ENCODE peak calls at places on chromosomes 1 and 21, in six cellular contexts. V is ACHN, U is HFFc6, O is T-helper 2 cell, D is amniotic stem cell, Q is type B pancreatic cell. G is an unnamed sample.
A peak's percentile ranks its signal among the peaks of the same experiment; 100 is the strongest.

GRCh38 chr1:114448370-114448769 is 62.6 kb downstream of the TRIM33 start:
- DNase-seq in V (no peak), D (no peak), O (no peak), U (no peak), Q (no peak), G (peak; percentile 63)

GRCh38 chr1:153688283-153688682 is 9.8 kb downstream of the NPR1 start:
- DNase-seq in Q (no peak), V (no peak), D (no peak), O (no peak), U (no peak), G (no peak)

GRCh38 chr21:34796518-34797201 is 127.9 kb downstream of the CLIC6 start:
- DNase-seq in D (no peak), U (no peak), Q (no peak), O (no peak), V (no peak), G (no peak)

GRCh38 chr1:58893257-58893869 is 109.5 kb upstream of the JUN start:
- DNase-seq in O (no peak), Q (no peak), D (no peak), U (no peak), V (no peak), G (peak; percentile 79)

GRCh38 chr1:155254714-155255242 is 505 bp downstream of the ENTREP3 start:
- DNase-seq in Q (no peak), O (no peak), U (no peak), D (no peak), V (peak; percentile 41), G (no peak)

GRCh38 chr1:86377341-86377740 is 18.8 kb downstream of the ODF2L start:
- DNase-seq in V (peak; percentile 7), Q (no peak), U (no peak), O (peak; percentile 11), D (no peak), G (no peak)

GRCh38 chr1:101203812-101204540 is 32.8 kb upstream of the S1PR1 start:
- DNase-seq in U (peak; percentile 86), V (no peak), O (no peak), Q (no peak), D (no peak), G (no peak)

GRCh38 chr1:26263212-26263611 is 16.7 kb upstream of the SH3BGRL3 start:
- DNase-seq in Q (no peak), O (no peak), V (no peak), U (no peak), D (no peak), G (no peak)

GRCh38 chr1:31796707-31797106 is 19.1 kb downstream of the SPOCD1 start:
- DNase-seq in Q (peak; percentile 61), U (no peak), O (no peak), V (no peak), D (no peak), G (no peak)

GRCh38 chr1:229368347-229368746 is 25.5 kb upstream of the CCSAP start:
- DNase-seq in D (no peak), O (no peak), Q (no peak), V (no peak), U (no peak), G (no peak)

GRCh38 chr1:41514381-41514780 is 29.9 kb upstream of the EDN2 start:
- DNase-seq in D (no peak), U (no peak), Q (no peak), V (no peak), O (no peak), G (no peak)

GRCh38 chr1:173427146-173428054 is 49.7 kb upstream of the PRDX6 start:
- DNase-seq in Q (no peak), V (no peak), O (no peak), D (no peak), U (no peak), G (no peak)

GRCh38 chr1:22416555-22417454 is 34.8 kb upstream of the ZBTB40 start:
- DNase-seq in U (peak; percentile 52), D (peak; percentile 27), O (peak; percentile 72), V (peak; percentile 68), Q (peak; percentile 90), G (peak; percentile 27)

GRCh38 chr21:21007606-21008005 is 9.4 kb downstream of the NCAM2 start:
- DNase-seq in V (no peak), U (peak; percentile 70), Q (no peak), O (no peak), D (no peak), G (no peak)

GRCh38 chr1:22089787-22090186 is 37.3 kb downstream of the CDC42 start:
- DNase-seq in U (no peak), Q (no peak), V (no peak), D (no peak), O (peak; percentile 31), G (no peak)

GRCh38 chr1:101996830-101997485 is at the start of gene OLFM3:
- DNase-seq in O (peak; percentile 7), Q (peak; percentile 77), U (no peak), V (peak; percentile 19), D (no peak), G (no peak)

GRCh38 chr1:5509664-5510452 is 482.4 kb downstream of the NPHP4 start:
- DNase-seq in O (peak; percentile 49), D (no peak), U (peak; percentile 4), Q (peak; percentile 84), V (peak; percentile 27), G (no peak)

GRCh38 chr1:223670458-223671159 is 5.1 kb upstream of the CAPN8 start:
- DNase-seq in U (peak; percentile 45), V (peak; percentile 59), Q (no peak), D (no peak), O (peak; percentile 20), G (no peak)

GRCh38 chr1:119631433-119632102 is 16.5 kb downstream of the ZNF697 start:
- DNase-seq in O (no peak), U (peak; percentile 66), D (no peak), Q (no peak), V (peak; percentile 93), G (peak; percentile 59)

GRCh38 chr1:20095564-20096434 is 23.5 kb downstream of the PLA2G2D start:
- DNase-seq in O (no peak), V (no peak), Q (no peak), D (no peak), U (no peak), G (no peak)

GRCh38 chr1:212970085-212970484 is 19.7 kb downstream of the VASH2 start:
- DNase-seq in O (no peak), Q (peak; percentile 29), D (no peak), V (peak; percentile 10), U (no peak), G (no peak)

GRCh38 chr1:19644761-19645543 is 841 bp downstream of the NBL1 start:
- DNase-seq in Q (no peak), U (no peak), V (no peak), D (no peak), O (peak; percentile 65), G (no peak)

GRCh38 chr21:43369124-43369523 is 57.8 kb downstream of the SIK1 start:
- DNase-seq in D (no peak), U (peak; percentile 48), V (no peak), O (no peak), Q (no peak), G (no peak)

GRCh38 chr1:19425643-19426245 is 59.6 kb downstream of the CAPZB start:
- DNase-seq in U (no peak), D (no peak), V (no peak), Q (no peak), O (no peak), G (no peak)

GRCh38 chr1:25718738-25719137 is 81.3 kb upstream of the SELENON start:
- DNase-seq in U (no peak), Q (no peak), D (no peak), V (no peak), O (no peak), G (no peak)

GRCh38 chr1:87826639-87827345 is 498.1 kb downstream of the LMO4 start:
- DNase-seq in U (peak; percentile 38), O (peak; percentile 26), V (no peak), Q (no peak), D (no peak), G (peak; percentile 13)

GRCh38 chr1:156337888-156338179 is 258 bp downstream of the CCT3 start:
- DNase-seq in U (no peak), Q (no peak), V (no peak), O (no peak), D (no peak), G (no peak)

GRCh38 chr1:90412563-90412962 is 304.5 kb downstream of the BARHL2 start:
- DNase-seq in V (no peak), D (no peak), O (no peak), Q (no peak), U (no peak), G (no peak)

GRCh38 chr1:19563336-19564097 is 78.2 kb upstream of the CAPZB start:
- DNase-seq in D (peak; percentile 30), O (no peak), V (no peak), Q (no peak), U (peak; percentile 42), G (no peak)

GRCh38 chr1:183092350-183092749 is 69.1 kb downstream of the LAMC1 start:
- DNase-seq in Q (no peak), O (no peak), V (no peak), D (no peak), U (no peak), G (no peak)

GRCh38 chr1:204044448-204044847 is 28.5 kb upstream of the SOX13 start:
- DNase-seq in U (no peak), V (no peak), O (no peak), Q (no peak), D (no peak), G (no peak)

GRCh38 chr1:69814926-69815325 is 247.2 kb downstream of the LRRC7 start:
- DNase-seq in O (no peak), D (no peak), U (no peak), Q (no peak), V (no peak), G (no peak)

GRCh38 chr1:225737179-225737578 is 40.4 kb upstream of the SRP9 start:
- DNase-seq in O (no peak), V (no peak), D (no peak), Q (no peak), U (no peak), G (no peak)

GRCh38 chr1:234605983-234606730 is 3.8 kb downstream of the IRF2BP2 start:
- DNase-seq in O (peak; percentile 70), D (no peak), V (peak; percentile 42), Q (no peak), U (peak; percentile 50), G (no peak)

GRCh38 chr1:25906644-25907300 is 553 bp upstream of the STMN1 start:
- DNase-seq in Q (no peak), O (peak; percentile 27), D (no peak), V (no peak), U (no peak), G (no peak)

GRCh38 chr1:243246916-243247315 is 8.2 kb downstream of the CEP170 start:
- DNase-seq in D (no peak), O (no peak), Q (no peak), V (no peak), U (peak; percentile 9), G (no peak)

GRCh38 chr1:156913809-156914387 is 6.5 kb upstream of the LRRC71 start:
- DNase-seq in V (no peak), O (no peak), D (no peak), Q (no peak), U (no peak), G (no peak)

GRCh38 chr1:227343201-227343600 is 24.9 kb upstream of the CDC42BPA start:
- DNase-seq in O (no peak), V (no peak), Q (no peak), U (peak; percentile 8), D (no peak), G (no peak)